ENCODE peak calls at places on chromosomes 2 and 18, in nine cellular contexts. X is H7, M is mammary epithelial cell, P is body of pancreas, Y is amniotic epithelial cell, L is GDM1, C is NCI-H2029, Z is posterior vena cava, T is NCI-H774. Q is an unnamed sample.

GRCh38 chr2:133676392-133677130 is 108.3 kb upstream of the NCKAP5 start:
- DNase-seq in X (no peak), M (no peak), P (no peak), Y (peak; percentile 11), L (no peak), C (no peak), Z (no peak), T (no peak), Q (no peak)

GRCh38 chr18:13726972-13727331 is 479 bp downstream of the RNMT start:
- DNase-seq in X (peak; percentile 68), M (peak; percentile 62), P (peak; percentile 44), Y (peak; percentile 48), L (no peak), C (no peak), Z (peak; percentile 90), T (no peak), Q (no peak)

GRCh38 chr2:237695201-237695780 is 67.9 kb downstream of the LRRFIP1 start:
- DNase-seq in X (no peak), M (peak; percentile 92), P (no peak), Y (peak; percentile 83), L (peak; percentile 72), C (peak; percentile 22), Z (no peak), T (no peak), Q (peak; percentile 68)

GRCh38 chr2:41782306-41783158 is 265.3 kb upstream of the PKDCC start:
- DNase-seq in X (peak; percentile 13), M (peak; percentile 20), P (no peak), Y (peak; percentile 16), L (peak; percentile 22), C (peak; percentile 13), Z (no peak), T (no peak), Q (no peak)

GRCh38 chr2:118807668-118808428 is 39.6 kb downstream of the EN1 start:
- DNase-seq in X (peak; percentile 79), M (no peak), P (no peak), Y (no peak), L (no peak), C (no peak), Z (no peak), T (no peak), Q (no peak)

GRCh38 chr2:68428746-68429145 is 38.3 kb downstream of the FBXO48 start:
- DNase-seq in X (no peak), M (no peak), P (no peak), Y (peak; percentile 52), L (no peak), C (no peak), Z (no peak), T (no peak), Q (no peak)

GRCh38 chr2:71675296-71675695 is 221.9 kb downstream of the DYSF start:
- DNase-seq in X (no peak), M (peak; percentile 51), P (peak; percentile 63), Y (no peak), L (no peak), C (no peak), Z (no peak), T (peak; percentile 6), Q (peak; percentile 78)

GRCh38 chr18:24584777-24585176 is 124.3 kb downstream of the HRH4 start:
- DNase-seq in X (no peak), M (no peak), P (no peak), Y (no peak), L (no peak), C (no peak), Z (no peak), T (no peak), Q (no peak)

GRCh38 chr2:20167356-20167755 is 57.6 kb downstream of the SDC1 start:
- DNase-seq in X (no peak), M (no peak), P (no peak), Y (no peak), L (no peak), C (no peak), Z (no peak), T (no peak), Q (no peak)

GRCh38 chr18:49848115-49848514 is 34.8 kb upstream of the ACAA2 start:
- DNase-seq in X (peak; percentile 9), M (no peak), P (no peak), Y (no peak), L (no peak), C (no peak), Z (no peak), T (no peak), Q (no peak)

GRCh38 chr2:60555066-60555793 is 1.8 kb upstream of the BCL11A start:
- DNase-seq in X (peak; percentile 75), M (peak; percentile 67), P (peak; percentile 76), Y (peak; percentile 46), L (peak; percentile 75), C (no peak), Z (peak; percentile 85), T (peak; percentile 13), Q (peak; percentile 54)

GRCh38 chr2:10412380-10412779 is 35.7 kb downstream of the ODC1 start:
- DNase-seq in X (peak; percentile 89), M (peak; percentile 60), P (no peak), Y (peak; percentile 66), L (no peak), C (no peak), Z (no peak), T (no peak), Q (no peak)

GRCh38 chr2:230738924-230739323 is 26.3 kb downstream of the CAB39 start:
- DNase-seq in X (no peak), M (no peak), P (no peak), Y (no peak), L (no peak), C (no peak), Z (no peak), T (no peak), Q (no peak)

GRCh38 chr2:72117029-72117428 is 30.6 kb downstream of the CYP26B1 start:
- DNase-seq in X (no peak), M (no peak), P (no peak), Y (no peak), L (no peak), C (no peak), Z (peak; percentile 74), T (no peak), Q (no peak)

GRCh38 chr2:239822146-239822945 is 202.8 kb downstream of the NDUFA10 start:
- DNase-seq in X (peak; percentile 15), M (no peak), P (no peak), Y (no peak), L (no peak), C (no peak), Z (peak; percentile 29), T (no peak), Q (no peak)

GRCh38 chr18:79395761-79396404 is at the start of gene NFATC1:
- DNase-seq in X (peak; percentile 95), M (peak; percentile 36), P (peak; percentile 62), Y (peak; percentile 61), L (no peak), C (no peak), Z (peak; percentile 97), T (peak; percentile 53), Q (peak; percentile 47)

GRCh38 chr2:220779918-220780317 is 792.2 kb downstream of the EPHA4 start:
- DNase-seq in X (no peak), M (peak; percentile 77), P (no peak), Y (peak; percentile 75), L (no peak), C (no peak), Z (no peak), T (no peak), Q (no peak)

GRCh38 chr2:85288244-85288725 is 39.5 kb downstream of the TGOLN2 start:
- DNase-seq in X (peak; percentile 63), M (peak; percentile 95), P (no peak), Y (peak; percentile 68), L (no peak), C (no peak), Z (no peak), T (no peak), Q (no peak)

GRCh38 chr2:223026357-223027110 is 25.5 kb upstream of the KCNE4 start:
- DNase-seq in X (no peak), M (no peak), P (no peak), Y (no peak), L (no peak), C (peak; percentile 84), Z (no peak), T (peak; percentile 89), Q (no peak)

GRCh38 chr2:240451791-240452470 is 16.5 kb downstream of the GPC1 start:
- DNase-seq in X (no peak), M (no peak), P (no peak), Y (no peak), L (no peak), C (no peak), Z (peak; percentile 78), T (no peak), Q (no peak)

GRCh38 chr2:8482432-8482831 is 199.4 kb upstream of the ID2 start:
- DNase-seq in X (no peak), M (no peak), P (no peak), Y (no peak), L (no peak), C (no peak), Z (no peak), T (no peak), Q (no peak)

GRCh38 chr2:190315273-190315672 is 4.4 kb downstream of the HIBCH start:
- DNase-seq in X (no peak), M (no peak), P (no peak), Y (no peak), L (no peak), C (no peak), Z (no peak), T (no peak), Q (peak; percentile 25)

GRCh38 chr2:9782197-9782719 is 61.0 kb upstream of the TAF1B start:
- DNase-seq in X (no peak), M (peak; percentile 88), P (no peak), Y (no peak), L (no peak), C (peak; percentile 32), Z (no peak), T (no peak), Q (peak; percentile 44)

GRCh38 chr18:41829648-41830516 is 125.2 kb upstream of the PIK3C3 start:
- DNase-seq in X (no peak), M (peak; percentile 9), P (no peak), Y (peak; percentile 53), L (no peak), C (no peak), Z (no peak), T (no peak), Q (no peak)

GRCh38 chr18:48703033-48703386 is 164.2 kb downstream of the CTIF start:
- DNase-seq in X (no peak), M (no peak), P (no peak), Y (no peak), L (no peak), C (no peak), Z (no peak), T (no peak), Q (no peak)

GRCh38 chr2:73087311-73087710 is 15.8 kb upstream of the SFXN5 start:
- DNase-seq in X (no peak), M (no peak), P (no peak), Y (no peak), L (no peak), C (no peak), Z (no peak), T (no peak), Q (no peak)

GRCh38 chr18:8801263-8801901 is 96.0 kb downstream of the MTCL1 start:
- DNase-seq in X (no peak), M (no peak), P (no peak), Y (peak; percentile 93), L (no peak), C (no peak), Z (no peak), T (no peak), Q (no peak)

GRCh38 chr2:161965994-161966393 is 108.0 kb downstream of the DPP4 start:
- DNase-seq in X (no peak), M (peak; percentile 67), P (no peak), Y (peak; percentile 32), L (no peak), C (no peak), Z (no peak), T (no peak), Q (no peak)

GRCh38 chr2:71263386-71263785 is 36.5 kb upstream of the PAIP2B start:
- DNase-seq in X (no peak), M (no peak), P (no peak), Y (no peak), L (no peak), C (no peak), Z (no peak), T (no peak), Q (no peak)

GRCh38 chr2:131153529-131153928 is 48.4 kb downstream of the PLEKHB2 start:
- DNase-seq in X (no peak), M (no peak), P (no peak), Y (no peak), L (no peak), C (no peak), Z (no peak), T (no peak), Q (no peak)

GRCh38 chr2:202322435-202322834 is 53.7 kb upstream of the BMPR2 start:
- DNase-seq in X (no peak), M (no peak), P (no peak), Y (no peak), L (no peak), C (no peak), Z (no peak), T (no peak), Q (no peak)

Q was measured in DMS79.